ENCODE peak calls at places on chromosomes 12 and 14, in six cellular contexts. G, E, V, T, C and Z are unnamed samples.

GRCh38 chr12:110109037-110109836 is 14.9 kb upstream of the IFT81 start:
- DNase-seq in C (no peak), G (no peak), E (peak), V (peak), T (peak), Z (peak)

GRCh38 chr14:67187210-67187609 is 2.0 kb upstream of the GARIN2 start:
- DNase-seq in G (peak), C (no peak), T (peak), V (peak), E (peak), Z (peak)

GRCh38 chr12:124490584-124491305 is 76.7 kb downstream of the NCOR2 start:
- DNase-seq in V (no peak), T (no peak), G (peak), C (no peak), E (no peak), Z (no peak)

GRCh38 chr14:37553935-37554550 is 41.0 kb downstream of the FOXA1 start:
- DNase-seq in E (no peak), T (no peak), V (no peak), C (no peak), G (no peak), Z (no peak)

GRCh38 chr12:55659486-55660385 is 23.0 kb downstream of the OR10P1 start:
- DNase-seq in E (peak), C (no peak), T (peak), G (peak), V (peak), Z (peak)

GRCh38 chr14:76708028-76708427 is 53.2 kb upstream of the VASH1 start:
- DNase-seq in C (no peak), G (no peak), T (no peak), V (peak), E (peak), Z (no peak)

GRCh38 chr12:116880817-116881324 is 370 bp downstream of the HRK start:
- DNase-seq in T (peak), C (no peak), V (peak), E (peak), G (peak), Z (peak)

GRCh38 chr14:102835959-102836358 is 58.7 kb downstream of the TRAF3 start:
- DNase-seq in V (no peak), C (no peak), E (no peak), G (no peak), T (no peak), Z (no peak)

GRCh38 chr12:115049617-115050016 is 365.6 kb upstream of the TBX3 start:
- DNase-seq in C (no peak), V (peak), G (no peak), E (peak), T (peak), Z (no peak)

GRCh38 chr14:36661506-36662257 is at the start of gene PAX9:
- DNase-seq in V (peak), T (peak), E (peak), C (peak), G (peak), Z (peak)

GRCh38 chr14:78598046-78598652 is 428.0 kb downstream of the NRXN3 start:
- DNase-seq in C (no peak), G (peak), T (peak), E (peak), V (peak), Z (peak)

GRCh38 chr14:68376067-68376810 is 416.6 kb downstream of the ZFP36L1 start:
- DNase-seq in E (no peak), G (no peak), C (no peak), V (no peak), T (peak), Z (peak)

GRCh38 chr14:61140872-61141271 is 140.3 kb downstream of the TMEM30B start:
- DNase-seq in G (no peak), V (peak), T (peak), C (no peak), E (peak), Z (peak)

GRCh38 chr12:121638298-121639202 is 12.2 kb downstream of the ORAI1 start:
- DNase-seq in T (no peak), E (no peak), C (no peak), V (no peak), G (no peak), Z (no peak)

GRCh38 chr12:81114241-81114640 is 36.4 kb downstream of the ACSS3 start:
- DNase-seq in E (no peak), V (no peak), T (no peak), C (no peak), G (no peak), Z (no peak)

GRCh38 chr12:63047146-63047545 is 103.9 kb downstream of the AVPR1A start:
- DNase-seq in V (no peak), E (no peak), C (no peak), T (no peak), G (no peak), Z (no peak)

GRCh38 chr12:71046215-71046614 is 111.6 kb downstream of the TSPAN8 start:
- DNase-seq in C (no peak), V (peak), T (peak), E (peak), G (no peak), Z (peak)

GRCh38 chr14:89365071-89365801 is 51.8 kb downstream of the FOXN3 start:
- DNase-seq in G (no peak), C (peak), V (peak), E (no peak), T (no peak), Z (no peak)

GRCh38 chr12:74391283-74391682 is 146.4 kb upstream of the ATXN7L3B start:
- DNase-seq in V (no peak), C (no peak), T (no peak), E (no peak), G (no peak), Z (no peak)

GRCh38 chr12:102964872-102965271 is 7.4 kb downstream of the ASCL1 start:
- DNase-seq in G (no peak), V (no peak), E (no peak), C (no peak), T (no peak), Z (no peak)

GRCh38 chr12:102963796-102964195 is 6.3 kb downstream of the ASCL1 start:
- DNase-seq in C (no peak), E (no peak), G (no peak), T (no peak), V (no peak), Z (no peak)

GRCh38 chr12:102962532-102962931 is 5.1 kb downstream of the ASCL1 start:
- DNase-seq in V (no peak), T (no peak), C (no peak), G (no peak), E (no peak), Z (no peak)

GRCh38 chr12:102961488-102961801 is 4.0 kb downstream of the ASCL1 start:
- DNase-seq in V (no peak), E (no peak), T (no peak), C (no peak), G (no peak), Z (no peak)

GRCh38 chr12:102962986-102963385 is 5.5 kb downstream of the ASCL1 start:
- DNase-seq in C (no peak), T (no peak), V (no peak), G (no peak), E (no peak), Z (no peak)
- TF ChIP-seq EZH2 in C (no peak), T (no peak), V (no peak), G (no peak), E (no peak), Z (no peak)

GRCh38 chr14:53979141-53979673 is 22.6 kb upstream of the BMP4 start:
- DNase-seq in E (peak), T (no peak), V (no peak), C (no peak), G (no peak), Z (peak)

GRCh38 chr14:53978194-53978593 is 21.6 kb upstream of the BMP4 start:
- DNase-seq in G (no peak), V (no peak), T (no peak), E (no peak), C (no peak), Z (no peak)

GRCh38 chr14:53983112-53983511 is 26.5 kb upstream of the BMP4 start:
- DNase-seq in C (no peak), G (no peak), T (no peak), V (no peak), E (no peak), Z (no peak)

GRCh38 chr14:53979747-53980642 is 23.4 kb upstream of the BMP4 start:
- DNase-seq in C (no peak), T (no peak), E (peak), G (no peak), V (peak), Z (peak)

DNA sequence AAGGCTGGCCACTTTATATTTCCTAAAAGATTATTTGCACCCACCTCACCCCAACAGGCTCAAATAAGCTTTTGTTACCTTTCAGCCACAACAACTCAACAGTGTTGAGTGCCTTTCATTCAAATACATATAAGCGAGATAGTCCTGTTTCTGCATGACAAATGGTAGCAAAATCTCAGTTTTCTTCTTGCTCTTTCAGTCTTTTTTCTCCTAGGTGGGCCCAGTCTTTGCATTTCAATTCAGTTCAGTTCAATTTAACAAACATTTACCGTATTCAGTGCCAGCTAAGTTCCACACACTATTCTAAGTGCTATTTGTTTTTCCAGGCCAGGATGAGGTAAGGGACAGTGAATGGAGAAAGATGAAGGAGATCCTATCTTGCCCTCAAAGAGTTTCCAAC is 25.9 kb upstream of the BMP4 start:
- DNase-seq in G (no peak), T (no peak), C (no peak), V (no peak), E (no peak), Z (no peak)
- H3K9ac ChIP-seq in G (no peak), T (no peak), C (no peak), V (no peak), E (no peak), Z (no peak)

DNA sequence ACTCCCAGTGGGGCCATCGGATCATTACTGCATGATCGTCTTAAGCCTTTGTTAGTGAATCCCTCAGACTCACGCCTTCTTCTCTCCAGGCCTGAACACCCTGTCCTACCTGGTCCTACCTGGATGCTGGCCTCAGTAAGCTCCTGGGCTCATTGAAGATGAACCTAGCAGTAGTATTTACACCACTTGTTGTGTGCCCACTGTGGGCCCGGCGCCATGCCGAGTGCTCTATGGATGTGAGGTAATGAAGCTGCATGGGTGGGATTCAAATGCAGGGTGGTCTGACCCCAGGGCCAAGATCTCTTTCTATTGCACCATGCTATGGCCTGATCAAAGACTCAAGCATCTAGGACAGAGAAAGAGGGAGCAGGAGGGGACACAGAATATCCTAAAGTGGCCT is 21.1 kb upstream of the FAIM2 start:
- DNase-seq in C (no peak), G (no peak), E (no peak), V (no peak), T (no peak), Z (no peak)
- TF ChIP-seq EZH2 in C (no peak), G (no peak), E (no peak), V (no peak), T (no peak), Z (no peak)

GRCh38 chr12:132557969-132558856 is 52.2 kb downstream of the LRCOL1 start:
- DNase-seq in G (no peak), T (no peak), E (no peak), V (no peak), C (no peak), Z (no peak)

GRCh38 chr12:132557291-132557968 is 53.0 kb downstream of the LRCOL1 start:
- DNase-seq in V (no peak), C (no peak), G (no peak), E (no peak), T (no peak), Z (no peak)

GRCh38 chr12:132556216-132556615 is 54.2 kb downstream of the LRCOL1 start:
- DNase-seq in C (no peak), T (no peak), V (no peak), E (no peak), G (no peak), Z (no peak)

GRCh38 chr12:132555686-132556085 is 54.7 kb downstream of the LRCOL1 start:
- DNase-seq in E (no peak), T (no peak), V (no peak), C (no peak), G (no peak), Z (no peak)

GRCh38 chr12:132556801-132557200 is 53.6 kb downstream of the LRCOL1 start:
- DNase-seq in E (no peak), T (no peak), G (no peak), V (no peak), C (no peak), Z (no peak)
- H3K9ac ChIP-seq in E (no peak), T (no peak), G (peak), V (no peak), C (no peak), Z (no peak)

DNA sequence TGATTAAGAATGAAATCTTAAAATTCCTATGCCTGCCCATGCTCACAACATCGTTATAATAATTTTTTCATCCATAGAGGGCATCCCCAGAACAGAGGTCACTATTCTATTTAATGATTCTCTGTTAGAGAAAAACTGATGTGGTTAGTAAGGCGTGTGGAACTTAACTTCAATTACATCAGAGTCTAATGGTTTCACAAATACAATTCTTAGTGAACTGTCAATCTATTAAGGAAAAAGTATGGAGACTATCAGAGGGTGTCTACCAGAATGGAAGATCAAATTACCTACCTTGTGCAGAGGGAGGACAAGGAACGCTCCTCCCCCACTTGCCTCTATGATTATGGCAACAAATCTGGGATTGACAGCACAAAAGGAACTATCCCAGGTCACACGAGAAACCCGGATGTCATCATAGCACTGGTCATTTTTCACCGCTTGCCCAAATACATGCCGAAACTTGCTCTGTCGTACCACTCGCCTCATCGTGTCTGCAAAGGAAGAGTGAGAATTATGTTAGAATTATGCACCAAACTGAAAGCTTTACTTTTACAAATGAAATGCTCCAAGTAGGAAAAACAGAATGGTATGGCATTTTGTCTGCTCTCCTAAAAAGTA is 30.4 kb downstream of the CORO1C start:
- DNase-seq in G (peak), C (no peak), V (peak), E (peak), T (no peak), Z (no peak)
- TF ChIP-seq EZH2 in G (no peak), C (no peak), V (no peak), E (no peak), T (no peak), Z (no peak)